ENCODE peak calls at places on chromosomes 11 and 22, in nine cellular contexts. One of them, this sample, is unnamed.

GRCh38 chr22:44088976-44089570 is 65.0 kb downstream of the PARVB start:
- DNase-seq in RPMI7951: no peak
- DNase-seq in sciatic nerve: no peak
- DNase-seq in GM04503: peak
- DNase-seq in globus pallidus: peak
- DNase-seq in activated CD8-positive, alpha-beta T cell treated with anti-CD3 and anti-CD28 coated beads for 36 hours: no peak
- DNase-seq in HuH-7: no peak
- DNase-seq in endodermal cell: no peak
- DNase-seq in germinal center: no peak
- DNase-seq in this sample: no peak

GRCh38 chr11:2086239-2087040 is 52.7 kb downstream of the IGF2 start:
- DNase-seq in RPMI7951: no peak
- DNase-seq in sciatic nerve: peak
- DNase-seq in GM04503: no peak
- DNase-seq in globus pallidus: no peak
- DNase-seq in activated CD8-positive, alpha-beta T cell treated with anti-CD3 and anti-CD28 coated beads for 36 hours: no peak
- DNase-seq in HuH-7: no peak
- DNase-seq in endodermal cell: no peak
- DNase-seq in germinal center: no peak
- DNase-seq in this sample: no peak

GRCh38 chr11:7927635-7928034 is 3.4 kb downstream of the OR10A6 start:
- DNase-seq in RPMI7951: peak
- DNase-seq in sciatic nerve: no peak
- DNase-seq in GM04503: no peak
- DNase-seq in globus pallidus: no peak
- DNase-seq in activated CD8-positive, alpha-beta T cell treated with anti-CD3 and anti-CD28 coated beads for 36 hours: no peak
- DNase-seq in HuH-7: no peak
- DNase-seq in endodermal cell: no peak
- DNase-seq in germinal center: no peak
- DNase-seq in this sample: peak

GRCh38 chr22:35631597-35631996 is 14.5 kb upstream of the MB start:
- DNase-seq in RPMI7951: peak
- DNase-seq in sciatic nerve: peak
- DNase-seq in GM04503: no peak
- DNase-seq in globus pallidus: no peak
- DNase-seq in activated CD8-positive, alpha-beta T cell treated with anti-CD3 and anti-CD28 coated beads for 36 hours: peak
- DNase-seq in HuH-7: peak
- DNase-seq in endodermal cell: peak
- DNase-seq in germinal center: peak
- DNase-seq in this sample: peak

GRCh38 chr11:62573006-62573591 is 592 bp downstream of the EEF1G start:
- DNase-seq in RPMI7951: peak
- DNase-seq in sciatic nerve: no peak
- DNase-seq in GM04503: no peak
- DNase-seq in globus pallidus: no peak
- DNase-seq in activated CD8-positive, alpha-beta T cell treated with anti-CD3 and anti-CD28 coated beads for 36 hours: peak
- DNase-seq in HuH-7: no peak
- DNase-seq in endodermal cell: no peak
- DNase-seq in germinal center: no peak
- DNase-seq in this sample: peak

GRCh38 chr11:122207921-122208764 is 92.1 kb upstream of the BLID start:
- DNase-seq in RPMI7951: no peak
- DNase-seq in sciatic nerve: no peak
- DNase-seq in GM04503: no peak
- DNase-seq in globus pallidus: no peak
- DNase-seq in activated CD8-positive, alpha-beta T cell treated with anti-CD3 and anti-CD28 coated beads for 36 hours: no peak
- DNase-seq in HuH-7: no peak
- DNase-seq in endodermal cell: no peak
- DNase-seq in germinal center: no peak
- DNase-seq in this sample: no peak

GRCh38 chr11:121418625-121419114 is 33.4 kb upstream of the SORL1 start:
- DNase-seq in RPMI7951: peak
- DNase-seq in sciatic nerve: no peak
- DNase-seq in GM04503: no peak
- DNase-seq in globus pallidus: no peak
- DNase-seq in activated CD8-positive, alpha-beta T cell treated with anti-CD3 and anti-CD28 coated beads for 36 hours: peak
- DNase-seq in HuH-7: no peak
- DNase-seq in endodermal cell: no peak
- DNase-seq in germinal center: peak
- DNase-seq in this sample: peak

GRCh38 chr11:1906146-1906545 is 13.4 kb upstream of the TNNT3 start:
- DNase-seq in RPMI7951: no peak
- DNase-seq in sciatic nerve: no peak
- DNase-seq in GM04503: no peak
- DNase-seq in globus pallidus: no peak
- DNase-seq in activated CD8-positive, alpha-beta T cell treated with anti-CD3 and anti-CD28 coated beads for 36 hours: no peak
- DNase-seq in HuH-7: no peak
- DNase-seq in endodermal cell: no peak
- DNase-seq in germinal center: no peak
- DNase-seq in this sample: no peak

GRCh38 chr11:34916810-34917780 is 677 bp downstream of the PDHX start:
- DNase-seq in RPMI7951: peak
- DNase-seq in sciatic nerve: no peak
- DNase-seq in GM04503: no peak
- DNase-seq in globus pallidus: no peak
- DNase-seq in activated CD8-positive, alpha-beta T cell treated with anti-CD3 and anti-CD28 coated beads for 36 hours: no peak
- DNase-seq in HuH-7: no peak
- DNase-seq in endodermal cell: no peak
- DNase-seq in germinal center: no peak
- DNase-seq in this sample: no peak

GRCh38 chr22:50606126-50606525 is 5.5 kb downstream of the MAPK8IP2 start:
- DNase-seq in RPMI7951: no peak
- DNase-seq in sciatic nerve: no peak
- DNase-seq in GM04503: no peak
- DNase-seq in globus pallidus: no peak
- DNase-seq in activated CD8-positive, alpha-beta T cell treated with anti-CD3 and anti-CD28 coated beads for 36 hours: no peak
- DNase-seq in HuH-7: no peak
- DNase-seq in endodermal cell: peak
- DNase-seq in germinal center: no peak
- DNase-seq in this sample: peak

GRCh38 chr22:22388494-22388893 is 120.0 kb downstream of the ZNF280B start:
- DNase-seq in RPMI7951: no peak
- DNase-seq in sciatic nerve: no peak
- DNase-seq in GM04503: no peak
- DNase-seq in globus pallidus: no peak
- DNase-seq in activated CD8-positive, alpha-beta T cell treated with anti-CD3 and anti-CD28 coated beads for 36 hours: no peak
- DNase-seq in HuH-7: no peak
- DNase-seq in endodermal cell: no peak
- DNase-seq in germinal center: no peak
- DNase-seq in this sample: no peak

GRCh38 chr22:38074181-38075104 is 9.5 kb downstream of the SLC16A8 start:
- DNase-seq in RPMI7951: no peak
- DNase-seq in sciatic nerve: no peak
- DNase-seq in GM04503: no peak
- DNase-seq in globus pallidus: no peak
- DNase-seq in activated CD8-positive, alpha-beta T cell treated with anti-CD3 and anti-CD28 coated beads for 36 hours: no peak
- DNase-seq in HuH-7: no peak
- DNase-seq in endodermal cell: peak
- DNase-seq in germinal center: no peak
- DNase-seq in this sample: no peak

GRCh38 chr22:44151661-44152060 is 29.1 kb upstream of the PARVG start:
- DNase-seq in RPMI7951: peak
- DNase-seq in sciatic nerve: no peak
- DNase-seq in GM04503: peak
- DNase-seq in globus pallidus: no peak
- DNase-seq in activated CD8-positive, alpha-beta T cell treated with anti-CD3 and anti-CD28 coated beads for 36 hours: no peak
- DNase-seq in HuH-7: no peak
- DNase-seq in endodermal cell: no peak
- DNase-seq in germinal center: no peak
- DNase-seq in this sample: no peak

This sample was measured in NB4.